ENCODE peak calls at places on chromosomes 5 and 9, in six cellular contexts. One of them, this sample, is unnamed.
A peak's percentile ranks its signal among the peaks of the same experiment; 100 is the strongest.

GRCh38 chr5:173778152-173778782 is 109.9 kb upstream of the CPEB4 start:
- DNase-seq in right lobe of liver: no peak
- DNase-seq in coronary artery: no peak
- DNase-seq in RWPE1: no peak
- DNase-seq in brain microvascular endothelial cell: no peak
- DNase-seq in CD4-positive, alpha-beta memory T cell: no peak
- DNase-seq in this sample: peak; percentile 51

GRCh38 chr5:135578305-135578684 is 496 bp downstream of the CXCL14 start:
- DNase-seq in RWPE1: no peak
- DNase-seq in right lobe of liver: no peak
- DNase-seq in coronary artery: no peak
- DNase-seq in CD4-positive, alpha-beta memory T cell: no peak
- DNase-seq in brain microvascular endothelial cell: no peak
- DNase-seq in this sample: no peak

GRCh38 chr9:37965116-37965515 is 61.2 kb upstream of the SLC25A51 start:
- DNase-seq in brain microvascular endothelial cell: no peak
- DNase-seq in RWPE1: no peak
- DNase-seq in coronary artery: no peak
- DNase-seq in right lobe of liver: no peak
- DNase-seq in CD4-positive, alpha-beta memory T cell: no peak
- DNase-seq in this sample: no peak

GRCh38 chr5:179376701-179377420 is 31.6 kb upstream of the ADAMTS2 start:
- DNase-seq in brain microvascular endothelial cell: no peak
- DNase-seq in CD4-positive, alpha-beta memory T cell: no peak
- DNase-seq in RWPE1: no peak
- DNase-seq in right lobe of liver: no peak
- DNase-seq in coronary artery: peak; percentile 64
- DNase-seq in this sample: no peak

GRCh38 chr5:35899805-35900204 is 38.6 kb downstream of the CAPSL start:
- DNase-seq in CD4-positive, alpha-beta memory T cell: no peak
- DNase-seq in brain microvascular endothelial cell: no peak
- DNase-seq in coronary artery: no peak
- DNase-seq in right lobe of liver: no peak
- DNase-seq in RWPE1: no peak
- DNase-seq in this sample: no peak

GRCh38 chr5:66646570-66646969 is 50.4 kb downstream of the MAST4 start:
- DNase-seq in brain microvascular endothelial cell: no peak
- DNase-seq in coronary artery: no peak
- DNase-seq in CD4-positive, alpha-beta memory T cell: no peak
- DNase-seq in RWPE1: no peak
- DNase-seq in right lobe of liver: no peak
- DNase-seq in this sample: no peak

GRCh38 chr5:102421647-102422046 is 77.2 kb downstream of the SLCO6A1 start:
- DNase-seq in CD4-positive, alpha-beta memory T cell: no peak
- DNase-seq in brain microvascular endothelial cell: no peak
- DNase-seq in coronary artery: no peak
- DNase-seq in right lobe of liver: peak; percentile 37
- DNase-seq in RWPE1: no peak
- DNase-seq in this sample: no peak

GRCh38 chr5:15206133-15206532 is 293.8 kb upstream of the FBXL7 start:
- DNase-seq in coronary artery: no peak
- DNase-seq in right lobe of liver: no peak
- DNase-seq in RWPE1: no peak
- DNase-seq in brain microvascular endothelial cell: no peak
- DNase-seq in CD4-positive, alpha-beta memory T cell: no peak
- DNase-seq in this sample: no peak

GRCh38 chr5:72121753-72122445 is 14.6 kb downstream of the MAP1B start:
- DNase-seq in CD4-positive, alpha-beta memory T cell: no peak
- DNase-seq in RWPE1: no peak
- DNase-seq in brain microvascular endothelial cell: no peak
- DNase-seq in coronary artery: no peak
- DNase-seq in right lobe of liver: no peak
- DNase-seq in this sample: no peak

GRCh38 chr9:99114049-99114440 is 9.1 kb downstream of the TGFBR1 start:
- DNase-seq in RWPE1: no peak
- DNase-seq in right lobe of liver: no peak
- DNase-seq in CD4-positive, alpha-beta memory T cell: no peak
- DNase-seq in coronary artery: no peak
- DNase-seq in brain microvascular endothelial cell: no peak
- DNase-seq in this sample: no peak
- H3K27ac ChIP-seq in RWPE1: no peak overlapping the region
- H3K27ac ChIP-seq in right lobe of liver: no peak overlapping the region
- H3K27ac ChIP-seq in CD4-positive, alpha-beta memory T cell: no peak overlapping the region
- H3K27ac ChIP-seq in coronary artery: no peak overlapping the region
- H3K27ac ChIP-seq in brain microvascular endothelial cell: no peak overlapping the region
- H3K27ac ChIP-seq in this sample: no peak overlapping the region

GRCh38 chr9:121183666-121184423 is 17.8 kb downstream of the RAB14 start:
- DNase-seq in brain microvascular endothelial cell: no peak
- DNase-seq in RWPE1: no peak
- DNase-seq in CD4-positive, alpha-beta memory T cell: no peak
- DNase-seq in right lobe of liver: no peak
- DNase-seq in coronary artery: no peak
- DNase-seq in this sample: no peak

GRCh38 chr9:121185178-121185745 is 16.4 kb downstream of the RAB14 start:
- DNase-seq in coronary artery: no peak
- DNase-seq in RWPE1: no peak
- DNase-seq in brain microvascular endothelial cell: no peak
- DNase-seq in CD4-positive, alpha-beta memory T cell: no peak
- DNase-seq in right lobe of liver: no peak
- DNase-seq in this sample: no peak

GRCh38 chr9:121187681-121188305 is 13.9 kb downstream of the RAB14 start:
- DNase-seq in CD4-positive, alpha-beta memory T cell: no peak
- DNase-seq in coronary artery: no peak
- DNase-seq in right lobe of liver: no peak
- DNase-seq in RWPE1: no peak
- DNase-seq in brain microvascular endothelial cell: no peak
- DNase-seq in this sample: no peak

GRCh38 chr9:121184463-121184862 is 17.2 kb downstream of the RAB14 start:
- DNase-seq in brain microvascular endothelial cell: no peak
- DNase-seq in coronary artery: no peak
- DNase-seq in RWPE1: no peak
- DNase-seq in right lobe of liver: no peak
- DNase-seq in CD4-positive, alpha-beta memory T cell: no peak
- DNase-seq in this sample: no peak

GRCh38 chr9:121185774-121186403 is 15.8 kb downstream of the RAB14 start:
- DNase-seq in brain microvascular endothelial cell: no peak
- DNase-seq in right lobe of liver: no peak
- DNase-seq in CD4-positive, alpha-beta memory T cell: no peak
- DNase-seq in RWPE1: no peak
- DNase-seq in coronary artery: no peak
- DNase-seq in this sample: no peak
- H3K27ac ChIP-seq in brain microvascular endothelial cell: no peak overlapping the region
- H3K27ac ChIP-seq in right lobe of liver: no peak overlapping the region
- H3K27ac ChIP-seq in CD4-positive, alpha-beta memory T cell: peak overlapping the region; percentile 40
- H3K27ac ChIP-seq in RWPE1: no peak overlapping the region
- H3K27ac ChIP-seq in coronary artery: no peak overlapping the region
- H3K27ac ChIP-seq in this sample: no peak overlapping the region

GRCh38 chr5:56025303-56025885 is 30.6 kb upstream of the IL6ST start:
- DNase-seq in CD4-positive, alpha-beta memory T cell: no peak
- DNase-seq in coronary artery: no peak
- DNase-seq in brain microvascular endothelial cell: no peak
- DNase-seq in RWPE1: no peak
- DNase-seq in right lobe of liver: no peak
- DNase-seq in this sample: no peak
- H3K27ac ChIP-seq in CD4-positive, alpha-beta memory T cell: no peak overlapping the region
- H3K27ac ChIP-seq in coronary artery: no peak overlapping the region
- H3K27ac ChIP-seq in brain microvascular endothelial cell: no peak overlapping the region
- H3K27ac ChIP-seq in RWPE1: no peak overlapping the region
- H3K27ac ChIP-seq in right lobe of liver: peak overlapping the region; percentile 86
- H3K27ac ChIP-seq in this sample: no peak overlapping the region

GRCh38 chr5:40479939-40480338 is 199.8 kb upstream of the PTGER4 start:
- DNase-seq in coronary artery: no peak
- DNase-seq in right lobe of liver: no peak
- DNase-seq in RWPE1: no peak
- DNase-seq in CD4-positive, alpha-beta memory T cell: no peak
- DNase-seq in brain microvascular endothelial cell: no peak
- DNase-seq in this sample: no peak
- H3K27ac ChIP-seq in coronary artery: no peak overlapping the region
- H3K27ac ChIP-seq in right lobe of liver: no peak overlapping the region
- H3K27ac ChIP-seq in RWPE1: no peak overlapping the region
- H3K27ac ChIP-seq in CD4-positive, alpha-beta memory T cell: no peak overlapping the region
- H3K27ac ChIP-seq in brain microvascular endothelial cell: no peak overlapping the region
- H3K27ac ChIP-seq in this sample: no peak overlapping the region

GRCh38 chr9:130919559-130920145 is 19.4 kb downstream of the FIBCD1 start:
- DNase-seq in coronary artery: no peak
- DNase-seq in CD4-positive, alpha-beta memory T cell: no peak
- DNase-seq in right lobe of liver: no peak
- DNase-seq in RWPE1: no peak
- DNase-seq in brain microvascular endothelial cell: no peak
- DNase-seq in this sample: no peak
- H3K27ac ChIP-seq in coronary artery: no peak overlapping the region
- H3K27ac ChIP-seq in CD4-positive, alpha-beta memory T cell: no peak overlapping the region
- H3K27ac ChIP-seq in right lobe of liver: no peak overlapping the region
- H3K27ac ChIP-seq in RWPE1: no peak overlapping the region
- H3K27ac ChIP-seq in brain microvascular endothelial cell: no peak overlapping the region
- H3K27ac ChIP-seq in this sample: no peak overlapping the region

DNA sequence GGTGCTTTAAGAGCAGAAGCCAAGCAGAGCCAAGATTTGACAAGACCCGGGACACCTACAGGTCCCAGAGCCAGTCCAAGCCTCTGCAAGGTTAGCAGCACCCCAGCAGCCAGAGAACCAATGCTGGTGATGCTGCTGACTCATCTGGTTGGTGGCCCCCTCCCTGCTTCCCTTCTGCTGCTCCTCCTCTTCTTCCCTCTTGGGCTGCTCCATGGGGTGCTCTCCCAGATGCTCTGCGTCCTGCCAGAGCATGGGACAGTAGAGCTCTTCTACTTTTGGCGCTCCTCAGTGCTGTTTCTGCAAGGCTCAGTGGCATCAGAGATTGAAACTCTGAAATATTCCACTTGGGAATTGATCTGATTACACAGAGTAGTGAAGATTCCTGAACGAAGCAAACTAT is 76.1 kb upstream of the SAP30L start:
- DNase-seq in RWPE1: no peak
- DNase-seq in CD4-positive, alpha-beta memory T cell: no peak
- DNase-seq in coronary artery: no peak
- DNase-seq in brain microvascular endothelial cell: peak; percentile 51
- DNase-seq in right lobe of liver: no peak
- DNase-seq in this sample: no peak
- H3K27ac ChIP-seq in RWPE1: peak overlapping the region; percentile 96
- H3K27ac ChIP-seq in CD4-positive, alpha-beta memory T cell: no peak overlapping the region
- H3K27ac ChIP-seq in coronary artery: peak overlapping the region; percentile 69
- H3K27ac ChIP-seq in brain microvascular endothelial cell: peak overlapping the region; percentile 88
- H3K27ac ChIP-seq in right lobe of liver: no peak overlapping the region
- H3K27ac ChIP-seq in this sample: no peak overlapping the region

DNA sequence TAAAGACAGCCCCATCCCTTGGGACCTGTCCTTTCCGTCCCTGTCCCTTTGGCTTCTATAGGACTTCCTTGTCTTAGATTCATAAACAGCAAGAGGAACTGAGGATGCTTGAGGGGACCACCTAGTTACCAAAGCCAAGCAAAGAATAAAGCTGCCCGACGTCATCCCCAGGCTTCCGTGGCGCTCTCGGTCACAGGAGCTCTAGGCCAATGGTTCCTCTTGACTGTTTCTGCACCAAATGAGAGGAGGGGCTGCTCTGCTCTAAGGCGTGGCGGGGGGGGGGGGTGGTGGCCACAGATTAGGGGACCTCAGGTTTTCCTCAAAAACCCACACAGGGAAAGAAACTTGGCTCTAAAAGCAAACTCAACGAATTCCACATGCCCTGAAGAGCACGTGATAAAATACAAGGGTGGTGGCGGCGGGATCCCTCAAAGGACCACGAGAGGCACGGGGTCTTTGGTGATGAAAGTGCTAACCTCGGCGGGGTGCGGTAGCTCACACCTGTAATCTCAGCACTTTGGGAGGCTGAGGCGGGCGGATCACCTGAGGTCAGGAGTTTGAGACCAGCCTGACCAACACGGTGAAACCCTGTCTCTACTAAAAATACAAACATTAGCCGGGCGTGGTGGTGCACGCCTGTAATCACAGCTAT is 53.7 kb downstream of the USP20 start:
- DNase-seq in coronary artery: no peak
- DNase-seq in RWPE1: no peak
- DNase-seq in right lobe of liver: no peak
- DNase-seq in brain microvascular endothelial cell: no peak
- DNase-seq in CD4-positive, alpha-beta memory T cell: peak; percentile 64
- DNase-seq in this sample: no peak
- H3K27ac ChIP-seq in coronary artery: no peak overlapping the region
- H3K27ac ChIP-seq in RWPE1: no peak overlapping the region
- H3K27ac ChIP-seq in right lobe of liver: no peak overlapping the region
- H3K27ac ChIP-seq in brain microvascular endothelial cell: no peak overlapping the region
- H3K27ac ChIP-seq in CD4-positive, alpha-beta memory T cell: peak overlapping the region; percentile 98
- H3K27ac ChIP-seq in this sample: peak overlapping the region; percentile 87

DNA sequence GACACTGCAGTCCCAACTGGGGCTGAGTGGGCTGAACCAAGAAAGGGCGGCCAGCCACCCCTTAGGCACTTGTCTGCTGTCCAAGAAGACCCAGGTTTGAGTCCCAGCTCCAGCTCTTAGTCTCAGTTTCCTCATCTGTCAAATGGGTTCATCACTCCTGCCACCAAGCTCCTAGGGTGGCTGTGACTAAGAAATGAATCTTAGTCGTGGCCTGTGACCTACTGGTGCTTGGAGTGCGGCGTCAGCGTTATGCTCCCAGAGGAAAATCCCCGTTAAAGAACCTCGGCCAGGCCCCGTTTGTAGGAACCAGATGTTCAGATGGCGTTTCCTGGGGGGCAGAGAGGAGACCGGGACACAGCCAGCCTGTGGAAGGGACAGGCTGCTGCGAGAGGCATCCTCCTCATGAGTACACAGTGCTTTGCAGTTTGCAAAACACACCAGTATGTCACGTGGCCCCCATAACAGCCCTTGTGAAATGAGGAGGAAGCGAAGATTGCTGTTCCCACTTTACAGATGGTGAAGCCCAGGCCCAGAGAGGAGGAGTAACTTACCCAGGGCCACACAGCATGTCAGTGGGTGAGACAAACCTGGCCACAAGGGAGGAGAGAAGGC is 3.3 kb downstream of the FIBCD1 start:
- DNase-seq in coronary artery: no peak
- DNase-seq in brain microvascular endothelial cell: no peak
- DNase-seq in right lobe of liver: no peak
- DNase-seq in RWPE1: no peak
- DNase-seq in CD4-positive, alpha-beta memory T cell: no peak
- DNase-seq in this sample: no peak
- H3K27ac ChIP-seq in coronary artery: peak overlapping the region; percentile 5
- H3K27ac ChIP-seq in brain microvascular endothelial cell: peak overlapping the region; percentile 3
- H3K27ac ChIP-seq in right lobe of liver: no peak overlapping the region
- H3K27ac ChIP-seq in RWPE1: peak overlapping the region; percentile 86
- H3K27ac ChIP-seq in CD4-positive, alpha-beta memory T cell: no peak overlapping the region
- H3K27ac ChIP-seq in this sample: no peak overlapping the region